ENCODE peak calls at places on chromosomes 16 and 17, in seven cellular contexts. P is astrocyte; U is colonic mucosa; Z is astrocyte of the spinal cord; O is effector memory CD4-positive, alpha-beta T cell; T is CD8-positive, alpha-beta memory T cell; C is cardiac fibroblast. V is an unnamed sample.

GRCh38 chr16:22240023-22240697 is 34.1 kb downstream of the EEF2K start:
- DNase-seq in P (no peak), U (no peak), Z (no peak), O (no peak), T (no peak), C (peak), V (no peak)

GRCh38 chr17:19457830-19458271 is 46.8 kb downstream of the RNF112 start:
- DNase-seq in P (no peak), U (no peak), Z (no peak), O (no peak), T (no peak), C (no peak), V (no peak)

GRCh38 chr17:75010683-75011406 is 1.6 kb upstream of the MRPL58 start:
- DNase-seq in P (peak), U (peak), Z (peak), O (no peak), T (no peak), C (peak), V (no peak)

GRCh38 chr17:70310251-70310672 is 140.9 kb downstream of the KCNJ2 start:
- DNase-seq in P (peak), U (no peak), Z (peak), O (no peak), T (no peak), C (no peak), V (no peak)

GRCh38 chr17:49315551-49315951 is 46.5 kb downstream of the ZNF652 start:
- DNase-seq in P (peak), U (peak), Z (peak), O (peak), T (peak), C (peak), V (peak)

GRCh38 chr17:18267366-18267765 is 6.9 kb downstream of the MIEF2 start:
- DNase-seq in P (no peak), U (no peak), Z (no peak), O (no peak), T (no peak), C (no peak), V (no peak)

GRCh38 chr16:29141586-29142324 is 156.9 kb downstream of the LAT start:
- DNase-seq in P (no peak), U (no peak), Z (no peak), O (no peak), T (peak), C (no peak), V (peak)

GRCh38 chr17:70775667-70776066 is 606.3 kb downstream of the KCNJ2 start:
- DNase-seq in P (no peak), U (no peak), Z (no peak), O (no peak), T (no peak), C (no peak), V (no peak)

GRCh38 chr17:78819402-78819801 is 21.2 kb downstream of the USP36 start:
- DNase-seq in P (no peak), U (no peak), Z (no peak), O (no peak), T (no peak), C (no peak), V (no peak)

GRCh38 chr16:76583995-76584394 is 306.8 kb downstream of the CNTNAP4 start:
- DNase-seq in P (no peak), U (no peak), Z (no peak), O (no peak), T (no peak), C (no peak), V (no peak)

GRCh38 chr16:25257956-25258855 is 561 bp upstream of the ZKSCAN2 start:
- DNase-seq in P (peak), U (peak), Z (peak), O (peak), T (peak), C (peak), V (peak)

GRCh38 chr16:88347656-88348376 is 34.9 kb upstream of the ZNF469 start:
- DNase-seq in P (no peak), U (no peak), Z (no peak), O (no peak), T (peak), C (no peak), V (peak)

GRCh38 chr16:65524997-65525396 is 403.1 kb upstream of the CDH11 start:
- DNase-seq in P (peak), U (no peak), Z (peak), O (no peak), T (no peak), C (peak), V (no peak)

GRCh38 chr16:72938426-72939164 is 109.3 kb downstream of the ZFHX3 start:
- DNase-seq in P (peak), U (peak), Z (peak), O (no peak), T (no peak), C (peak), V (no peak)

GRCh38 chr17:54282886-54283285 is 460.2 kb downstream of the KIF2B start:
- DNase-seq in P (no peak), U (no peak), Z (no peak), O (no peak), T (no peak), C (no peak), V (no peak)

GRCh38 chr17:17053446-17054379 is 11.5 kb downstream of the MPRIP start:
- DNase-seq in P (no peak), U (no peak), Z (no peak), O (no peak), T (no peak), C (peak), V (no peak)

GRCh38 chr16:68131813-68132706 is 46.9 kb downstream of the NFATC3 start:
- DNase-seq in P (no peak), U (no peak), Z (no peak), O (no peak), T (no peak), C (no peak), V (no peak)

GRCh38 chr17:74779948-74780400 is 3.8 kb upstream of the NAT9 start:
- DNase-seq in P (no peak), U (no peak), Z (no peak), O (peak), T (peak), C (no peak), V (peak)

GRCh38 chr17:79942011-79942405 is 93.7 kb downstream of the TBC1D16 start:
- DNase-seq in P (no peak), U (no peak), Z (no peak), O (no peak), T (peak), C (no peak), V (no peak)

GRCh38 chr16:59324462-59324861 is 590.3 kb upstream of the GOT2 start:
- DNase-seq in P (peak), U (no peak), Z (peak), O (no peak), T (no peak), C (peak), V (no peak)

GRCh38 chr17:2946130-2946529 is 117.3 kb downstream of the OR1D5 start:
- DNase-seq in P (no peak), U (no peak), Z (no peak), O (no peak), T (no peak), C (no peak), V (no peak)

GRCh38 chr17:66431080-66431795 is 128.8 kb downstream of the PRKCA start:
- DNase-seq in P (no peak), U (no peak), Z (no peak), O (no peak), T (no peak), C (peak), V (no peak)

GRCh38 chr17:43634681-43635125 is 27.0 kb downstream of the MEOX1 start:
- DNase-seq in P (peak), U (no peak), Z (no peak), O (no peak), T (no peak), C (peak), V (no peak)

GRCh38 chr17:40937384-40937819 is at the start of gene KRT23:
- DNase-seq in P (peak), U (no peak), Z (no peak), O (no peak), T (no peak), C (no peak), V (no peak)

GRCh38 chr16:74730049-74730683 is 29.5 kb upstream of the MLKL start:
- DNase-seq in P (no peak), U (peak), Z (no peak), O (no peak), T (no peak), C (no peak), V (peak)

GRCh38 chr16:69217433-69217832 is 30.5 kb downstream of the SNTB2 start:
- DNase-seq in P (peak), U (no peak), Z (peak), O (no peak), T (no peak), C (peak), V (no peak)

GRCh38 chr16:56734429-56734828 is 4.5 kb downstream of the NUP93 start:
- DNase-seq in P (no peak), U (no peak), Z (no peak), O (no peak), T (no peak), C (peak), V (no peak)

GRCh38 chr16:9946022-9946720 is 236.1 kb downstream of the GRIN2A start:
- DNase-seq in P (no peak), U (no peak), Z (no peak), O (no peak), T (no peak), C (no peak), V (no peak)

GRCh38 chr17:41894791-41895331 is 23.9 kb downstream of the ACLY start:
- DNase-seq in P (peak), U (no peak), Z (peak), O (no peak), T (no peak), C (peak), V (no peak)

GRCh38 chr17:760371-760770 is 8.3 kb upstream of the GEMIN4 start:
- DNase-seq in P (no peak), U (no peak), Z (no peak), O (no peak), T (no peak), C (no peak), V (no peak)

GRCh38 chr17:73566905-73567782 is 77.1 kb downstream of the SDK2 start:
- DNase-seq in P (no peak), U (no peak), Z (no peak), O (no peak), T (no peak), C (no peak), V (peak)

GRCh38 chr16:72482695-72483094 is 310.7 kb upstream of the PMFBP1 start:
- DNase-seq in P (no peak), U (no peak), Z (no peak), O (no peak), T (no peak), C (no peak), V (no peak)

GRCh38 chr17:52106638-52107261 is 51.8 kb downstream of the CA10 start:
- DNase-seq in P (peak), U (peak), Z (peak), O (no peak), T (no peak), C (peak), V (peak)

GRCh38 chr17:61415374-61416210 is 15.9 kb downstream of the TBX2 start:
- DNase-seq in P (no peak), U (peak), Z (no peak), O (no peak), T (no peak), C (peak), V (no peak)

GRCh38 chr17:62898239-62898864 is 67.7 kb upstream of the TANC2 start:
- DNase-seq in P (no peak), U (no peak), Z (no peak), O (no peak), T (no peak), C (peak), V (no peak)

GRCh38 chr17:62900096-62900495 is 65.9 kb upstream of the TANC2 start:
- DNase-seq in P (no peak), U (no peak), Z (no peak), O (no peak), T (no peak), C (no peak), V (no peak)

GRCh38 chr17:62895650-62896301 is 70.3 kb upstream of the TANC2 start:
- DNase-seq in P (peak), U (no peak), Z (no peak), O (no peak), T (no peak), C (peak), V (no peak)

GRCh38 chr17:62899349-62899748 is 66.7 kb upstream of the TANC2 start:
- DNase-seq in P (no peak), U (no peak), Z (no peak), O (no peak), T (no peak), C (peak), V (no peak)

GRCh38 chr17:62897706-62898105 is 68.3 kb upstream of the TANC2 start:
- DNase-seq in P (no peak), U (no peak), Z (no peak), O (no peak), T (no peak), C (peak), V (no peak)
- H3K4me3 ChIP-seq in P (no peak), U (no peak), Z (no peak), O (no peak), T (no peak), C (no peak), V (no peak)

DNA sequence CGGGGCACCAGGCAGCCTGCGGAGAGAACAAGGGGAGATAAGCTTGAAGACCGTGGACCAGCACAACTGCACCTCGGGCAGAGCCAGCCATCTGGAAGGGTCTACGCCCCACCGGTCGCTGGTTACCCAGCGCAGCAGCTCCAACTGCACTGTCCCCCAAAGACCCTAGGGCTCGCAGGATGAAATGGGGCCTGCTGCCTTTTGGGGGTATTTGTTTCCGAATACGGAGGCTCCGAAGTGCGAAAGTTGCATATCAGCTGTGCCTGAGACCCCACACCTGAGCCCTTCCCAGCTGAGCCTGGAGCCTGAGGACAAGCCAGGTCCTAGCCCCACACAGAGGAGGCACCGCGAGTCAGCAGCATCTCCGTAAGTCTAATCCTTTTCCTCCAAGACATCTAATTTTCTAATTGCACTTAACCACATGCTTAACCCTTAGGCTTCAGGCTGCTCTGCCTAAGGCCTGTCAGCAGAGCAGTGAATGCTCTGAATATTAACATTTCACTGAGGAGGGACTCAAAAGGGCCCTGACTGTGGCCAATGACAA is 4.0 kb downstream of the KIFC3 start:
- DNase-seq in P (no peak), U (no peak), Z (no peak), O (no peak), T (no peak), C (no peak), V (no peak)
- H3K4me3 ChIP-seq in P (no peak), U (peak), Z (no peak), O (no peak), T (no peak), C (no peak), V (no peak)

DNA sequence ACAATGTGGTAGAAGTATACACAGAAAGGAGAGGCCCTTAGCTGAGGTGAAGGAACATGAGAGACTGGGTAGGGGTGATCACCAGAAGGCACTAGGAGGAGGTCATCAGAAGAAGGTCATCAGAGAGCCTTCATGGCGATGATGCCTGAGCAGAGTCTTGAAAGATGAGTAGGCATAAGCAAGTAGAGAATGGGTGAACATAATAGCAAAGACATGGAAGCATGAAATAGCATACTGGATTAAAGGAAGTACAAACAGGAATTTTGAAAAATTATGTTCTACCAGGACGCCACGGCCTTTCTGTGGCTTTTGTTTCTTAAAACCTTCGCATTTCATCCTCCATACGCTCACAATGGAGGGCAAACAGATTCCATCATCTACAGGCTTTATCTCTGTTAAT is 2.9 kb downstream of the IKZF3 start:
- DNase-seq in P (no peak), U (no peak), Z (no peak), O (no peak), T (no peak), C (no peak), V (no peak)
- H3K4me3 ChIP-seq in P (no peak), U (no peak), Z (no peak), O (peak), T (peak), C (no peak), V (no peak)

GRCh38 chr17:15918661-15919259 is 26.2 kb upstream of the ADORA2B start:
- DNase-seq in P (no peak), U (no peak), Z (no peak), O (no peak), T (no peak), C (no peak), V (no peak)

GRCh38 chr17:15915996-15916395 is 28.9 kb upstream of the ADORA2B start:
- DNase-seq in P (no peak), U (no peak), Z (no peak), O (no peak), T (no peak), C (no peak), V (no peak)

GRCh38 chr17:15917439-15918027 is 27.4 kb upstream of the ADORA2B start:
- DNase-seq in P (no peak), U (no peak), Z (no peak), O (no peak), T (no peak), C (no peak), V (no peak)

GRCh38 chr17:15918261-15918660 is 26.7 kb upstream of the ADORA2B start:
- DNase-seq in P (no peak), U (no peak), Z (no peak), O (no peak), T (no peak), C (no peak), V (no peak)

DNA sequence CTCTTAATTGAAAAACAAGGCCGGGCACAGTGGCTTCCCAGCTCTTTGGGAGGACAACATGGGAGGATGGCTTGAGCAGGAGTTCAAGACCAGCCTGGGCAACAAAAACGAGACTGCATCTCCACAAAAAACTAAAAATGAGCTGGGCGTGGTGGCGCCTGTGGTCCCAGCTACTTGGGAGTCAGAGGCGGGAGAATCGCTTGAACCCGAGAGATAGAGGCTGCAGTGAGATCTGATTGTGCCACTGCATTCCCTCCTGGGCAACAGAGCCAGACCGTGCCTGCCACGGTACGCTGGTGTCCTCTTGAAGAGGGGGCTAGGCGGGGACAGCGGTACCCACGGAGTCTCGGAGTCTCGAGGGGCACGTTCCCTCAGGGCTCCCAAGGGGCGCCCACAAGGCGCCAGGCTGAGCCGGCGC is 27.9 kb upstream of the ADORA2B start:
- DNase-seq in P (no peak), U (no peak), Z (no peak), O (no peak), T (no peak), C (no peak), V (no peak)
- H3K4me3 ChIP-seq in P (no peak), U (no peak), Z (no peak), O (no peak), T (no peak), C (no peak), V (no peak)

DNA sequence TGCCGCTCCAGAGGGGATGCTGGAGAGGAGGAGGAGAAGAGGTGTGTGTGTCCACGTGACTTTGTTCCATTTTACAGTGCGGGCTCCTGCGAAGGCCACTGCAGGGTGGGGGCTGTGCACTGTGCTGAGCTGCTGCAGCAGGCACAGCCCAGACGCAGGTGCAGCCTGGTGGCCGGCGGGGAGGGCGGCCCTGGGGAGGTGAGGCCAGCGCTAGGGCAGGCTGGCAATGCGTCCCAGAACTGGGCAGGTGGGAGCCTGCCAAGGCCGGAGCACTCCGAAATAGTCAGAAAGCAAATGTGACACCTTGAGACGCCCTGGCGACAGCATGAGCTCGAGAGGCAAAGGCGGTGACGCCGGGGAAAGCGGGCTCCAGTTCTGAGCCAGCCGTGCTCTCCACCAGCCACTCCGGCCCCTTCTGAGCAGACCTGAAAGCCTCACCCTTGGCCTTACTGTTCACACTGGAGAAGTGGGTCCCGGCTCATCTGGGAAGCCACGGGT is 29.7 kb downstream of the CIBAR2 start:
- DNase-seq in P (no peak), U (no peak), Z (no peak), O (no peak), T (no peak), C (no peak), V (no peak)
- H3K4me3 ChIP-seq in P (no peak), U (no peak), Z (no peak), O (no peak), T (no peak), C (no peak), V (no peak)

V was measured in Jurkat, Clone E6-1.